ENCODE peak calls at places on chromosomes 2 and 18, in seven cellular contexts. One of them, this sample, is unnamed.

GRCh38 chr2:207408086-207408794 is 121.5 kb upstream of the CREB1 start:
- DNase-seq in astrocyte of the spinal cord: peak
- DNase-seq in A549: peak
- DNase-seq in cardiac fibroblast: peak
- DNase-seq in activated T-cell treated with anti-CD3 and anti-CD28 coated beads, Interleukin-2, amount 50 U/mL, for 24 hours: no peak
- DNase-seq in ELF-1: no peak
- DNase-seq in Caco-2: no peak
- DNase-seq in this sample: no peak

GRCh38 chr2:97900806-97901205 is 94.9 kb downstream of the TMEM131 start:
- DNase-seq in Caco-2: no peak
- DNase-seq in astrocyte of the spinal cord: no peak
- DNase-seq in A549: no peak
- DNase-seq in activated T-cell treated with anti-CD3 and anti-CD28 coated beads, Interleukin-2, amount 50 U/mL, for 24 hours: no peak
- DNase-seq in cardiac fibroblast: peak
- DNase-seq in ELF-1: no peak
- DNase-seq in this sample: no peak

GRCh38 chr2:124323321-124323720 is 298.2 kb downstream of the CNTNAP5 start:
- DNase-seq in A549: no peak
- DNase-seq in astrocyte of the spinal cord: no peak
- DNase-seq in ELF-1: no peak
- DNase-seq in Caco-2: no peak
- DNase-seq in cardiac fibroblast: peak
- DNase-seq in activated T-cell treated with anti-CD3 and anti-CD28 coated beads, Interleukin-2, amount 50 U/mL, for 24 hours: no peak
- DNase-seq in this sample: no peak

GRCh38 chr2:25041307-25041927 is 459 bp upstream of the EFR3B start:
- DNase-seq in cardiac fibroblast: peak
- DNase-seq in Caco-2: peak
- DNase-seq in ELF-1: peak
- DNase-seq in astrocyte of the spinal cord: peak
- DNase-seq in A549: peak
- DNase-seq in activated T-cell treated with anti-CD3 and anti-CD28 coated beads, Interleukin-2, amount 50 U/mL, for 24 hours: no peak
- DNase-seq in this sample: no peak

GRCh38 chr18:45384137-45384998 is 230.9 kb upstream of the SLC14A2 start:
- DNase-seq in activated T-cell treated with anti-CD3 and anti-CD28 coated beads, Interleukin-2, amount 50 U/mL, for 24 hours: peak
- DNase-seq in Caco-2: peak
- DNase-seq in A549: peak
- DNase-seq in ELF-1: peak
- DNase-seq in astrocyte of the spinal cord: peak
- DNase-seq in cardiac fibroblast: peak
- DNase-seq in this sample: peak

GRCh38 chr2:234548720-234549420 is 52.0 kb upstream of the ARL4C start:
- DNase-seq in cardiac fibroblast: peak
- DNase-seq in A549: no peak
- DNase-seq in ELF-1: peak
- DNase-seq in activated T-cell treated with anti-CD3 and anti-CD28 coated beads, Interleukin-2, amount 50 U/mL, for 24 hours: no peak
- DNase-seq in Caco-2: no peak
- DNase-seq in astrocyte of the spinal cord: peak
- DNase-seq in this sample: no peak

GRCh38 chr2:202361133-202361532 is 15.0 kb upstream of the BMPR2 start:
- DNase-seq in cardiac fibroblast: peak
- DNase-seq in activated T-cell treated with anti-CD3 and anti-CD28 coated beads, Interleukin-2, amount 50 U/mL, for 24 hours: no peak
- DNase-seq in Caco-2: no peak
- DNase-seq in ELF-1: no peak
- DNase-seq in A549: no peak
- DNase-seq in astrocyte of the spinal cord: no peak
- DNase-seq in this sample: no peak

GRCh38 chr2:101710036-101710689 is 12.7 kb downstream of the MAP4K4 start:
- DNase-seq in cardiac fibroblast: no peak
- DNase-seq in astrocyte of the spinal cord: no peak
- DNase-seq in A549: no peak
- DNase-seq in Caco-2: no peak
- DNase-seq in activated T-cell treated with anti-CD3 and anti-CD28 coated beads, Interleukin-2, amount 50 U/mL, for 24 hours: no peak
- DNase-seq in ELF-1: no peak
- DNase-seq in this sample: no peak

This sample was measured in activated CD8-positive, alpha-beta memory T cell treated with anti-CD3 and anti-CD28 coated beads for 24 hours.